ENCODE peak calls at places on chromosomes 5 and 9, in ten cellular contexts. One of them, this sample, is unnamed.

GRCh38 chr5:6903934-6904333 is 190.7 kb downstream of the TENT4A start:
- DNase-seq in pancreas: no peak
- DNase-seq in PC-9: no peak
- DNase-seq in nephron progenitor cell: no peak
- DNase-seq in endothelial cell: no peak
- DNase-seq in H9: no peak
- DNase-seq in astrocyte of the spinal cord: no peak
- DNase-seq in Caco-2: no peak
- DNase-seq in neural progenitor cell: no peak
- DNase-seq in foreskin fibroblast: no peak
- DNase-seq in this sample: no peak

GRCh38 chr5:62477801-62478200 is 65.2 kb downstream of the IPO11 start:
- DNase-seq in Caco-2: no peak
- DNase-seq in PC-9: no peak
- DNase-seq in endothelial cell: no peak
- DNase-seq in pancreas: no peak
- DNase-seq in astrocyte of the spinal cord: peak; percentile 23
- DNase-seq in neural progenitor cell: no peak
- DNase-seq in foreskin fibroblast: peak; percentile 77
- DNase-seq in nephron progenitor cell: no peak
- DNase-seq in H9: no peak
- DNase-seq in this sample: no peak

GRCh38 chr5:8005416-8005815 is 136.5 kb downstream of the MTRR start:
- DNase-seq in foreskin fibroblast: no peak
- DNase-seq in Caco-2: no peak
- DNase-seq in PC-9: no peak
- DNase-seq in astrocyte of the spinal cord: no peak
- DNase-seq in pancreas: no peak
- DNase-seq in nephron progenitor cell: no peak
- DNase-seq in neural progenitor cell: no peak
- DNase-seq in H9: no peak
- DNase-seq in endothelial cell: no peak
- DNase-seq in this sample: no peak

GRCh38 chr9:98209530-98209929 is 17.1 kb upstream of the CORO2A start:
- DNase-seq in endothelial cell: no peak
- DNase-seq in nephron progenitor cell: no peak
- DNase-seq in pancreas: no peak
- DNase-seq in foreskin fibroblast: no peak
- DNase-seq in PC-9: no peak
- DNase-seq in neural progenitor cell: no peak
- DNase-seq in Caco-2: no peak
- DNase-seq in astrocyte of the spinal cord: no peak
- DNase-seq in H9: no peak
- DNase-seq in this sample: no peak

GRCh38 chr5:67066815-67067214 is 129.8 kb downstream of the CD180 start:
- DNase-seq in H9: no peak
- DNase-seq in foreskin fibroblast: peak; percentile 37
- DNase-seq in endothelial cell: no peak
- DNase-seq in Caco-2: no peak
- DNase-seq in astrocyte of the spinal cord: no peak
- DNase-seq in neural progenitor cell: no peak
- DNase-seq in pancreas: no peak
- DNase-seq in nephron progenitor cell: no peak
- DNase-seq in PC-9: no peak
- DNase-seq in this sample: no peak

GRCh38 chr9:34701023-34701768 is 8.7 kb downstream of the CCL21 start:
- DNase-seq in Caco-2: peak; percentile 53
- DNase-seq in PC-9: peak; percentile 50
- DNase-seq in foreskin fibroblast: peak; percentile 82
- DNase-seq in astrocyte of the spinal cord: peak; percentile 48
- DNase-seq in endothelial cell: peak; percentile 89
- DNase-seq in H9: peak; percentile 86
- DNase-seq in nephron progenitor cell: peak; percentile 91
- DNase-seq in pancreas: peak; percentile 77
- DNase-seq in neural progenitor cell: peak; percentile 91
- DNase-seq in this sample: peak; percentile 28

GRCh38 chr9:1443450-1443849 is 393.3 kb downstream of the DMRT2 start:
- DNase-seq in Caco-2: no peak
- DNase-seq in astrocyte of the spinal cord: no peak
- DNase-seq in nephron progenitor cell: no peak
- DNase-seq in PC-9: no peak
- DNase-seq in foreskin fibroblast: no peak
- DNase-seq in endothelial cell: no peak
- DNase-seq in pancreas: no peak
- DNase-seq in neural progenitor cell: no peak
- DNase-seq in H9: no peak
- DNase-seq in this sample: no peak

GRCh38 chr5:38994329-38994927 is 79.8 kb downstream of the RICTOR start:
- DNase-seq in PC-9: peak; percentile 50
- DNase-seq in astrocyte of the spinal cord: peak; percentile 73
- DNase-seq in foreskin fibroblast: peak; percentile 75
- DNase-seq in Caco-2: peak; percentile 50
- DNase-seq in nephron progenitor cell: no peak
- DNase-seq in pancreas: no peak
- DNase-seq in H9: no peak
- DNase-seq in neural progenitor cell: peak; percentile 59
- DNase-seq in endothelial cell: peak; percentile 34
- DNase-seq in this sample: peak; percentile 71

GRCh38 chr5:100667021-100667671 is 132.0 kb downstream of the FAM174A start:
- DNase-seq in H9: no peak
- DNase-seq in PC-9: no peak
- DNase-seq in neural progenitor cell: no peak
- DNase-seq in Caco-2: no peak
- DNase-seq in pancreas: no peak
- DNase-seq in endothelial cell: no peak
- DNase-seq in astrocyte of the spinal cord: no peak
- DNase-seq in nephron progenitor cell: no peak
- DNase-seq in foreskin fibroblast: peak; percentile 41
- DNase-seq in this sample: no peak

GRCh38 chr5:33170414-33170813 is 270.4 kb upstream of the TARS1 start:
- DNase-seq in astrocyte of the spinal cord: peak; percentile 33
- DNase-seq in neural progenitor cell: peak; percentile 9
- DNase-seq in Caco-2: no peak
- DNase-seq in foreskin fibroblast: no peak
- DNase-seq in pancreas: no peak
- DNase-seq in endothelial cell: no peak
- DNase-seq in H9: no peak
- DNase-seq in PC-9: no peak
- DNase-seq in nephron progenitor cell: no peak
- DNase-seq in this sample: no peak

GRCh38 chr9:2126331-2126789 is 111.2 kb downstream of the SMARCA2 start:
- DNase-seq in PC-9: no peak
- DNase-seq in endothelial cell: no peak
- DNase-seq in astrocyte of the spinal cord: peak; percentile 23
- DNase-seq in neural progenitor cell: no peak
- DNase-seq in H9: no peak
- DNase-seq in Caco-2: no peak
- DNase-seq in pancreas: no peak
- DNase-seq in foreskin fibroblast: peak; percentile 45
- DNase-seq in nephron progenitor cell: no peak
- DNase-seq in this sample: no peak

GRCh38 chr5:111158105-111158744 is 66.0 kb upstream of the CAMK4 start:
- DNase-seq in astrocyte of the spinal cord: peak; percentile 76
- DNase-seq in H9: peak; percentile 58
- DNase-seq in PC-9: peak; percentile 49
- DNase-seq in Caco-2: peak; percentile 65
- DNase-seq in pancreas: peak; percentile 40
- DNase-seq in nephron progenitor cell: peak; percentile 84
- DNase-seq in neural progenitor cell: peak; percentile 79
- DNase-seq in endothelial cell: peak; percentile 82
- DNase-seq in foreskin fibroblast: peak; percentile 92
- DNase-seq in this sample: peak; percentile 74

GRCh38 chr5:154287136-154287535 is 96.6 kb downstream of the GALNT10 start:
- DNase-seq in foreskin fibroblast: peak; percentile 82
- DNase-seq in nephron progenitor cell: peak; percentile 13
- DNase-seq in endothelial cell: no peak
- DNase-seq in H9: peak; percentile 48
- DNase-seq in neural progenitor cell: peak; percentile 11
- DNase-seq in pancreas: no peak
- DNase-seq in astrocyte of the spinal cord: peak; percentile 82
- DNase-seq in PC-9: peak; percentile 65
- DNase-seq in Caco-2: peak; percentile 83
- DNase-seq in this sample: peak; percentile 59

GRCh38 chr9:137421838-137422667 is 909 bp downstream of the EXD3 start:
- DNase-seq in Caco-2: no peak
- DNase-seq in foreskin fibroblast: no peak
- DNase-seq in nephron progenitor cell: no peak
- DNase-seq in endothelial cell: no peak
- DNase-seq in neural progenitor cell: no peak
- DNase-seq in PC-9: no peak
- DNase-seq in astrocyte of the spinal cord: no peak
- DNase-seq in H9: peak; percentile 34
- DNase-seq in pancreas: peak; percentile 21
- DNase-seq in this sample: no peak

GRCh38 chr9:137422668-137423000 is 328 bp downstream of the EXD3 start:
- DNase-seq in Caco-2: no peak
- DNase-seq in endothelial cell: peak; percentile 48
- DNase-seq in pancreas: no peak
- DNase-seq in nephron progenitor cell: peak; percentile 61
- DNase-seq in PC-9: peak; percentile 66
- DNase-seq in astrocyte of the spinal cord: no peak
- DNase-seq in foreskin fibroblast: peak; percentile 69
- DNase-seq in H9: peak; percentile 54
- DNase-seq in neural progenitor cell: peak; percentile 69
- DNase-seq in this sample: no peak

GRCh38 chr9:137423810-137424291 is 658 bp downstream of the NOXA1 start:
- DNase-seq in endothelial cell: no peak
- DNase-seq in PC-9: peak; percentile 92
- DNase-seq in foreskin fibroblast: peak; percentile 76
- DNase-seq in neural progenitor cell: no peak
- DNase-seq in astrocyte of the spinal cord: no peak
- DNase-seq in pancreas: peak; percentile 83
- DNase-seq in H9: no peak
- DNase-seq in nephron progenitor cell: no peak
- DNase-seq in Caco-2: no peak
- DNase-seq in this sample: no peak

GRCh38 chr9:137426018-137426681 is 3.0 kb downstream of the NOXA1 start:
- DNase-seq in astrocyte of the spinal cord: no peak
- DNase-seq in pancreas: peak; percentile 72
- DNase-seq in Caco-2: peak; percentile 15
- DNase-seq in foreskin fibroblast: no peak
- DNase-seq in nephron progenitor cell: no peak
- DNase-seq in neural progenitor cell: no peak
- DNase-seq in H9: no peak
- DNase-seq in PC-9: no peak
- DNase-seq in endothelial cell: no peak
- DNase-seq in this sample: no peak

GRCh38 chr9:137423001-137423809 is at the start of the genes EXD3 and NOXA1:
- DNase-seq in PC-9: peak; percentile 97
- DNase-seq in endothelial cell: peak; percentile 97
- DNase-seq in Caco-2: peak; percentile 94
- DNase-seq in neural progenitor cell: peak; percentile 98
- DNase-seq in nephron progenitor cell: peak; percentile 97
- DNase-seq in pancreas: peak; percentile 99
- DNase-seq in astrocyte of the spinal cord: peak; percentile 91
- DNase-seq in foreskin fibroblast: peak; percentile 97
- DNase-seq in H9: peak; percentile 93
- DNase-seq in this sample: peak; percentile 84
- TF ChIP-seq CTCF in PC-9: peak; percentile 63
- TF ChIP-seq CTCF in endothelial cell: peak; percentile 77
- TF ChIP-seq CTCF in Caco-2: peak; percentile 67
- TF ChIP-seq CTCF in neural progenitor cell: peak; percentile 60
- TF ChIP-seq CTCF in nephron progenitor cell: no peak
- TF ChIP-seq CTCF in pancreas: peak; percentile 37
- TF ChIP-seq CTCF in astrocyte of the spinal cord: peak; percentile 55
- TF ChIP-seq CTCF in foreskin fibroblast: peak; percentile 35
- TF ChIP-seq CTCF in H9: peak; percentile 59
- TF ChIP-seq CTCF in this sample: peak; percentile 78

GRCh38 chr9:130090915-130091314 is 37.2 kb downstream of the GPR107 start:
- DNase-seq in pancreas: no peak
- DNase-seq in neural progenitor cell: no peak
- DNase-seq in nephron progenitor cell: no peak
- DNase-seq in Caco-2: no peak
- DNase-seq in PC-9: no peak
- DNase-seq in endothelial cell: no peak
- DNase-seq in H9: no peak
- DNase-seq in astrocyte of the spinal cord: no peak
- DNase-seq in foreskin fibroblast: peak; percentile 33
- DNase-seq in this sample: no peak
- TF ChIP-seq CTCF in pancreas: no peak
- TF ChIP-seq CTCF in neural progenitor cell: no peak
- TF ChIP-seq CTCF in nephron progenitor cell: no peak
- TF ChIP-seq CTCF in Caco-2: no peak
- TF ChIP-seq CTCF in PC-9: no peak
- TF ChIP-seq CTCF in endothelial cell: no peak
- TF ChIP-seq CTCF in H9: no peak
- TF ChIP-seq CTCF in astrocyte of the spinal cord: peak; percentile 11
- TF ChIP-seq CTCF in foreskin fibroblast: no peak
- TF ChIP-seq CTCF in this sample: peak; percentile 58

DNA sequence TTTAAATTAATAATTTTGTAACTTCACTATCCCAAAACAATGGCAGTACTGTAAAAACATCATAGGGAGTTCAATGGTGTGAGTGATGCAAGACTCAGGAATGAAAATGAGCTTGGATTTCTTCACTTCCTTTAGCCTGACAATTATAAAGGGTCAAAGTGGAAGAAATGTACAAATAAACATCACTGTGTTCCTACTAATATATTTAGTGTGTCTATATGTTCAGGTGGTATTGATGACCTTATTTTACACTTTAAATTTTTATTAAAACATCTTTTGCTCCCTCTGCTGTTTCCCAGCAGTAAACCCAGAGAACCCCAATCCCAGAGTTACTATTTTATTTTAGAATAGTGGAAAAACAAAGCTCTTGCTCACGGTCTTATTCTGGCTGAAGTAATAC is 2.0 kb downstream of the LOX start:
- DNase-seq in endothelial cell: no peak
- DNase-seq in astrocyte of the spinal cord: peak; percentile 50
- DNase-seq in H9: no peak
- DNase-seq in nephron progenitor cell: no peak
- DNase-seq in Caco-2: no peak
- DNase-seq in foreskin fibroblast: peak; percentile 62
- DNase-seq in neural progenitor cell: no peak
- DNase-seq in pancreas: no peak
- DNase-seq in PC-9: no peak
- DNase-seq in this sample: peak; percentile 32
- TF ChIP-seq CTCF in endothelial cell: no peak
- TF ChIP-seq CTCF in astrocyte of the spinal cord: peak; percentile 39
- TF ChIP-seq CTCF in H9: no peak
- TF ChIP-seq CTCF in nephron progenitor cell: no peak
- TF ChIP-seq CTCF in Caco-2: peak; percentile 22
- TF ChIP-seq CTCF in foreskin fibroblast: no peak
- TF ChIP-seq CTCF in neural progenitor cell: no peak
- TF ChIP-seq CTCF in pancreas: no peak
- TF ChIP-seq CTCF in PC-9: no peak
- TF ChIP-seq CTCF in this sample: no peak

DNA sequence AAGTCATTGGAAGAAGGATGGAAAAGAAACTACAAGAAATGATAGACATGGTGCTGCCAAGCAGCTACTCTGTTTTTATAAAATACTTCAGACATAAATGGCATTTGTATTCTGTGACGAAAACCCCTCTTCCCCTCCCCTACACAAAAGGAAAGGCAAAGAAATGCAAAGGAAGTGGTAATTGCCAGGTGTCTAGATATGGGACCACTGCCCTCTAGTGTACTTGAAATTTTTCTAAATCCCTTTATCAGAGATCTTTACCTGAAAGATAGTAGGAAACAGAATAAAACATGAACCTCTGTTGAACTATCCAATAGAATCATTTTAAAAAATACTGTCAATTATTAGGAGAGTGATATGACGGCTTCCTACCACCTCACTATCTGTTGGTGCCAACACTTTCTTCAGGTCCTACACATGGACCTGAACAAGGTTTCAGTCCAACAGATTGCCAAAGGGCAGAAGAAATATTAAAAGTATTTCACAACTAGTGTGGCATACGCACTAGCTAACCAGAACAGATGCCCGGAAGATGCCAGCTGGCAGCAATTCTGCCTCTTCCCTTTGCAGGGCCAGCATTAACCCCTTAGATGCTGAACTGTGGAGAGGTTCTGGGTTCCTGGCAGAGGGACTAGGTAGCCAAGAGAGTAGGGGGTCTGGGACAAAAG is 104.1 kb downstream of the TSSK1B start:
- DNase-seq in pancreas: no peak
- DNase-seq in neural progenitor cell: peak; percentile 31
- DNase-seq in H9: no peak
- DNase-seq in astrocyte of the spinal cord: peak; percentile 69
- DNase-seq in PC-9: no peak
- DNase-seq in Caco-2: no peak
- DNase-seq in nephron progenitor cell: no peak
- DNase-seq in endothelial cell: no peak
- DNase-seq in foreskin fibroblast: peak; percentile 69
- DNase-seq in this sample: peak; percentile 6
- TF ChIP-seq CTCF in pancreas: no peak
- TF ChIP-seq CTCF in neural progenitor cell: peak; percentile 55
- TF ChIP-seq CTCF in H9: peak; percentile 49
- TF ChIP-seq CTCF in astrocyte of the spinal cord: peak; percentile 33
- TF ChIP-seq CTCF in PC-9: peak; percentile 64
- TF ChIP-seq CTCF in Caco-2: peak; percentile 49
- TF ChIP-seq CTCF in nephron progenitor cell: peak; percentile 54
- TF ChIP-seq CTCF in endothelial cell: peak; percentile 36
- TF ChIP-seq CTCF in foreskin fibroblast: peak; percentile 24
- TF ChIP-seq CTCF in this sample: peak; percentile 66